ENCODE peak calls at places on chromosomes 11 and 22, in ten cellular contexts. A is Kasumi-1; R is LHCN-M2; Z is KBM-7; G is naive thymus-derived CD8-positive, alpha-beta T cell; W is C1 segment of cervical spinal cord; O is stimulated activated CD4-positive, alpha-beta T cell treated with anti-CD3 and anti-CD28 coated beads, Interleukin-1b, Interleukin-23, amount 100 ng/mL, for 24 hours; Y is ovary; S is ACHN; U is lower leg skin. X is an unnamed sample.
A peak's percentile ranks its signal among the peaks of the same experiment; 100 is the strongest.

GRCh38 chr11:79265756-79266322 is 175.0 kb downstream of the TENM4 start:
- DNase-seq in Z (no peak), A (no peak), U (no peak), W (no peak), S (no peak), G (no peak), R (no peak), Y (no peak), O (no peak), X (no peak)

GRCh38 chr11:61488651-61489291 is 19.8 kb upstream of the LRRC10B start:
- DNase-seq in R (no peak), Y (peak; percentile 79), A (no peak), U (no peak), O (no peak), S (no peak), G (no peak), W (no peak), Z (no peak), X (no peak)

GRCh38 chr22:17675584-17675983 is 37.0 kb downstream of the BCL2L13 start:
- DNase-seq in W (no peak), G (no peak), Z (no peak), Y (no peak), A (no peak), S (no peak), O (no peak), U (no peak), R (no peak), X (no peak)

GRCh38 chr22:45977551-45978274 is 751 bp upstream of the WNT7B start:
- DNase-seq in W (no peak), G (no peak), S (no peak), R (no peak), U (no peak), Y (no peak), O (no peak), Z (no peak), A (no peak), X (no peak)

GRCh38 chr11:124841186-124841585 is 24.0 kb upstream of the ROBO3 start:
- DNase-seq in Y (no peak), U (no peak), A (no peak), W (no peak), O (no peak), G (no peak), S (no peak), R (no peak), Z (no peak), X (no peak)

GRCh38 chr11:762421-763072 is 14.7 kb downstream of the GATD1 start:
- DNase-seq in Z (peak; percentile 55), O (no peak), S (peak; percentile 76), U (no peak), Y (no peak), R (peak; percentile 88), W (no peak), G (no peak), A (peak; percentile 89), X (no peak)

GRCh38 chr11:12792590-12792989 is 118.4 kb downstream of the TEAD1 start:
- DNase-seq in O (no peak), S (no peak), Y (no peak), W (no peak), A (no peak), G (no peak), Z (no peak), R (peak; percentile 90), U (no peak), X (no peak)

GRCh38 chr22:48209473-48210271 is 1447.2 kb downstream of the TBC1D22A start:
- DNase-seq in R (no peak), Y (no peak), U (no peak), O (no peak), G (no peak), A (no peak), S (no peak), W (no peak), Z (no peak), X (no peak)

GRCh38 chr11:120750647-120751419 is 239.3 kb downstream of the GRIK4 start:
- DNase-seq in R (no peak), W (no peak), Y (no peak), U (no peak), Z (no peak), A (no peak), S (no peak), O (no peak), G (no peak), X (no peak)

GRCh38 chr11:64571050-64571409 is 20.0 kb upstream of the SLC22A12 start:
- DNase-seq in R (no peak), G (no peak), Z (no peak), U (no peak), A (no peak), S (no peak), Y (peak; percentile 16), O (no peak), W (no peak), X (no peak)

GRCh38 chr11:93541884-93542752 is 1.1 kb downstream of the SMCO4 start:
- DNase-seq in O (no peak), W (no peak), R (peak; percentile 46), G (peak; percentile 18), A (peak; percentile 74), U (no peak), S (peak; percentile 28), Z (peak; percentile 78), Y (peak; percentile 54), X (peak; percentile 10)

GRCh38 chr11:134743809-134744195 is 331.8 kb upstream of the B3GAT1 start:
- DNase-seq in Y (no peak), S (no peak), W (no peak), A (no peak), Z (no peak), O (no peak), G (no peak), R (no peak), U (no peak), X (no peak)

GRCh38 chr22:18091478-18091877 is 13.7 kb downstream of the PEX26 start:
- DNase-seq in R (peak; percentile 19), S (no peak), Y (no peak), U (no peak), A (no peak), G (no peak), O (no peak), Z (no peak), W (no peak), X (no peak)

GRCh38 chr11:42049650-42050049 is 590.2 kb upstream of the LRRC4C start:
- DNase-seq in Y (no peak), R (no peak), A (no peak), W (no peak), U (no peak), O (no peak), S (no peak), G (no peak), Z (no peak), X (no peak)

GRCh38 chr11:130020323-130020722 is 17.7 kb upstream of the PRDM10 start:
- DNase-seq in R (no peak), U (no peak), A (no peak), S (peak; percentile 15), Y (no peak), O (no peak), W (no peak), Z (no peak), G (no peak), X (no peak)

GRCh38 chr11:102241026-102241425 is 76.3 kb upstream of the BIRC3 start:
- DNase-seq in G (no peak), U (no peak), R (peak; percentile 58), O (no peak), Z (no peak), S (no peak), Y (no peak), W (no peak), A (no peak), X (no peak)

GRCh38 chr11:72446929-72447753 is 12.8 kb upstream of the CLPB start:
- DNase-seq in W (no peak), S (peak; percentile 65), Y (no peak), O (no peak), Z (peak; percentile 91), A (peak; percentile 85), R (peak; percentile 63), G (no peak), U (no peak), X (peak; percentile 89)

GRCh38 chr22:47166446-47167016 is 404.1 kb downstream of the TBC1D22A start:
- DNase-seq in S (no peak), Y (peak; percentile 14), O (no peak), G (no peak), A (no peak), W (no peak), Z (no peak), U (no peak), R (no peak), X (no peak)

GRCh38 chr11:48109046-48109666 is 107.5 kb upstream of the OR4B1 start:
- DNase-seq in S (peak; percentile 62), W (no peak), O (no peak), U (no peak), G (no peak), Y (no peak), Z (peak; percentile 71), R (peak; percentile 52), A (peak; percentile 68), X (peak; percentile 79)

GRCh38 chr11:111454561-111455192 is 57.5 kb downstream of the BTG4 start:
- DNase-seq in W (no peak), O (peak; percentile 35), R (peak; percentile 58), Y (no peak), G (peak; percentile 34), A (peak; percentile 54), Z (peak; percentile 30), U (no peak), S (peak; percentile 57), X (peak; percentile 47)

GRCh38 chr11:57637626-57638004 is 12.1 kb downstream of the YPEL4 start:
- DNase-seq in G (no peak), U (no peak), S (no peak), Z (no peak), O (no peak), Y (no peak), R (no peak), W (no peak), A (no peak), X (no peak)

GRCh38 chr22:49364398-49364797 is 463.3 kb downstream of the BRD1 start:
- DNase-seq in W (no peak), S (no peak), G (no peak), Z (no peak), R (no peak), O (no peak), U (no peak), Y (no peak), A (no peak), X (no peak)

GRCh38 chr11:81070948-81071347 is 1630.1 kb upstream of the TENM4 start:
- DNase-seq in R (no peak), W (no peak), Y (no peak), A (peak; percentile 36), G (no peak), S (no peak), O (no peak), U (no peak), Z (peak; percentile 55), X (no peak)

GRCh38 chr22:44783581-44783980 is 31.2 kb downstream of the ARHGAP8 start:
- DNase-seq in Y (no peak), G (no peak), W (no peak), A (no peak), O (no peak), R (no peak), Z (no peak), S (no peak), U (no peak), X (no peak)

GRCh38 chr22:49354516-49355205 is 473.0 kb downstream of the BRD1 start:
- DNase-seq in A (no peak), Z (no peak), U (no peak), W (no peak), S (no peak), G (no peak), O (no peak), Y (no peak), R (no peak), X (no peak)

GRCh38 chr11:118845369-118845768 is 38.3 kb upstream of the CXCR5 start:
- DNase-seq in Y (no peak), A (no peak), Z (no peak), S (no peak), R (peak; percentile 19), G (no peak), O (no peak), U (no peak), W (no peak), X (no peak)

GRCh38 chr11:85875505-85875904 is 20.3 kb downstream of the CCDC83 start:
- DNase-seq in Z (no peak), A (no peak), U (no peak), R (peak; percentile 51), W (no peak), S (no peak), Y (no peak), G (no peak), O (no peak), X (no peak)

GRCh38 chr11:70423523-70424505 is 25.5 kb downstream of the CTTN start:
- DNase-seq in S (peak; percentile 58), R (peak; percentile 95), A (no peak), G (no peak), U (no peak), Z (peak; percentile 78), W (no peak), Y (no peak), O (no peak), X (peak; percentile 42)